ENCODE peak calls at places on chromosome 2, in five cellular contexts. Q, V, I, J and C are unnamed samples.

GRCh38 chr2:192585418-192585817 is 390.7 kb upstream of the TMEFF2 start:
- DNase-seq in Q (peak; percentile 15), J (no peak), V (no peak), I (no peak), C (no peak)

GRCh38 chr2:101717041-101717817 is 19.7 kb downstream of the MAP4K4 start:
- DNase-seq in Q (no peak), J (peak; percentile 74), I (no peak), V (no peak), C (no peak)

GRCh38 chr2:168915433-168916328 is 14.6 kb downstream of the G6PC2 start:
- DNase-seq in V (no peak), Q (no peak), J (no peak), I (no peak), C (no peak)

GRCh38 chr2:821546-821945 is 129.1 kb upstream of the SNTG2 start:
- DNase-seq in V (no peak), J (no peak), I (no peak), Q (no peak), C (no peak)

GRCh38 chr2:211408485-211408884 is 852.1 kb downstream of the CPS1 start:
- DNase-seq in I (no peak), V (no peak), Q (no peak), J (no peak), C (no peak)

GRCh38 chr2:237863659-237864029 is 4.2 kb downstream of the RAMP1 start:
- DNase-seq in Q (no peak), V (no peak), J (no peak), I (no peak), C (peak; percentile 14)

GRCh38 chr2:2765176-2765800 is 434.2 kb upstream of the MYT1L start:
- DNase-seq in Q (no peak), J (no peak), I (no peak), V (no peak), C (no peak)

GRCh38 chr2:95382686-95383634 is 19.5 kb upstream of the FAHD2A start:
- DNase-seq in V (no peak), J (no peak), Q (no peak), I (no peak), C (no peak)

GRCh38 chr2:138491495-138491862 is 10.1 kb upstream of the SPOPL start:
- DNase-seq in J (no peak), V (no peak), I (no peak), Q (no peak), C (no peak)

GRCh38 chr2:175233135-175233719 is 51.7 kb upstream of the ATP5MC3 start:
- DNase-seq in I (no peak), J (no peak), V (no peak), Q (no peak), C (no peak)

GRCh38 chr2:230677182-230677946 is 35.3 kb upstream of the CAB39 start:
- DNase-seq in Q (no peak), I (no peak), V (no peak), J (no peak), C (no peak)

GRCh38 chr2:205903549-205904129 is 182.3 kb downstream of the INO80D start:
- DNase-seq in V (peak; percentile 16), J (peak; percentile 64), I (no peak), Q (peak; percentile 74), C (no peak)

GRCh38 chr2:162732946-162733698 is 105.4 kb downstream of the KCNH7 start:
- DNase-seq in I (no peak), J (peak; percentile 21), V (no peak), Q (peak; percentile 29), C (no peak)

GRCh38 chr2:46803551-46803885 is 112.1 kb downstream of the MCFD2 start:
- DNase-seq in V (no peak), J (no peak), Q (no peak), I (no peak), C (no peak)

GRCh38 chr2:176997074-176997791 is 215.4 kb upstream of the HNRNPA3 start:
- DNase-seq in Q (no peak), V (no peak), J (no peak), I (no peak), C (no peak)

GRCh38 chr2:37819228-37819627 is 105.9 kb upstream of the RMDN2 start:
- DNase-seq in V (no peak), J (no peak), Q (no peak), I (no peak), C (no peak)

GRCh38 chr2:96202152-96202856 is 6.3 kb downstream of the STARD7 start:
- DNase-seq in J (no peak), Q (peak; percentile 17), I (no peak), V (no peak), C (no peak)

GRCh38 chr2:33437297-33437696 is 39.2 kb upstream of the RASGRP3 start:
- DNase-seq in I (no peak), Q (no peak), V (no peak), J (no peak), C (no peak)